ENCODE peak calls at places on chromosomes 5 and 9, in ten cellular contexts. G is anterior cingulate cortex; I is stimulated activated CD4-positive, alpha-beta T cell treated with anti-CD3 and anti-CD28 coated beads, TNF-alpha, amount 100 ng/mL, for 24 hours; U is C1 segment of cervical spinal cord; V is NCI-H1048; X is putamen; L is effector CD8-positive, alpha-beta T cell; S is activated CD4-positive, CD25-positive, alpha-beta regulatory T cell treated with anti-CD3 and anti-CD28 coated beads, Interleukin-2, amount 50 U/mL, for 72 hours; H is fibroblast of mammary gland; W is left ventricle myocardium inferior. F is an unnamed sample.

GRCh38 chr5:36150676-36151433 is 832 bp downstream of the LMBRD2 start:
- DNase-seq in G (peak; percentile 43), I (peak; percentile 16), U (no peak), V (peak; percentile 12), X (peak; percentile 49), L (peak; percentile 22), S (peak; percentile 39), H (peak; percentile 59), W (no peak), F (peak; percentile 29)

GRCh38 chr9:86859056-86859455 is 88.2 kb downstream of the GAS1 start:
- DNase-seq in G (no peak), I (no peak), U (no peak), V (peak; percentile 66), X (no peak), L (no peak), S (no peak), H (no peak), W (no peak), F (no peak)

GRCh38 chr5:66958984-66959641 is 237.5 kb downstream of the CD180 start:
- DNase-seq in G (no peak), I (no peak), U (peak; percentile 22), V (no peak), X (no peak), L (no peak), S (no peak), H (peak; percentile 72), W (peak; percentile 40), F (peak; percentile 40)

GRCh38 chr5:166594552-166594951 is 1696.9 kb upstream of the WWC1 start:
- DNase-seq in G (no peak), I (no peak), U (no peak), V (no peak), X (no peak), L (no peak), S (no peak), H (no peak), W (no peak), F (no peak)

GRCh38 chr5:158773151-158773550 is 326.6 kb downstream of the EBF1 start:
- DNase-seq in G (no peak), I (no peak), U (no peak), V (no peak), X (no peak), L (no peak), S (no peak), H (no peak), W (no peak), F (no peak)

GRCh38 chr9:37155601-37156000 is 35.2 kb downstream of the ZCCHC7 start:
- DNase-seq in G (no peak), I (no peak), U (no peak), V (no peak), X (no peak), L (no peak), S (no peak), H (no peak), W (no peak), F (no peak)

GRCh38 chr9:114718801-114719221 is 36.8 kb upstream of the TEX48 start:
- DNase-seq in G (no peak), I (peak; percentile 87), U (no peak), V (no peak), X (no peak), L (no peak), S (peak; percentile 77), H (no peak), W (no peak), F (no peak)

GRCh38 chr5:144460608-144461007 is 289.9 kb downstream of the KCTD16 start:
- DNase-seq in G (no peak), I (no peak), U (no peak), V (no peak), X (no peak), L (no peak), S (no peak), H (no peak), W (no peak), F (no peak)

GRCh38 chr9:98607787-98608186 is 100.9 kb downstream of the GABBR2 start:
- DNase-seq in G (no peak), I (no peak), U (no peak), V (no peak), X (no peak), L (no peak), S (no peak), H (peak; percentile 80), W (no peak), F (no peak)

GRCh38 chr5:5344051-5344571 is 78.4 kb upstream of the ICE1 start:
- DNase-seq in G (no peak), I (no peak), U (no peak), V (no peak), X (no peak), L (no peak), S (no peak), H (no peak), W (no peak), F (no peak)

GRCh38 chr5:55603947-55604346 is 69.2 kb upstream of the PLPP1 start:
- DNase-seq in G (peak; percentile 10), I (no peak), U (peak; percentile 36), V (no peak), X (peak; percentile 81), L (no peak), S (no peak), H (peak; percentile 88), W (no peak), F (no peak)

GRCh38 chr9:130535818-130536521 is 43.4 kb upstream of the FUBP3 start:
- DNase-seq in G (no peak), I (no peak), U (no peak), V (no peak), X (no peak), L (no peak), S (no peak), H (peak; percentile 22), W (peak; percentile 27), F (no peak)

GRCh38 chr9:87880116-87880515 is 2.6 kb upstream of the SPATA31E1 start:
- DNase-seq in G (no peak), I (no peak), U (no peak), V (no peak), X (no peak), L (no peak), S (no peak), H (peak; percentile 16), W (no peak), F (no peak)

GRCh38 chr5:90612930-90613329 is 54.3 kb downstream of the ADGRV1 start:
- DNase-seq in G (no peak), I (no peak), U (no peak), V (no peak), X (no peak), L (no peak), S (no peak), H (no peak), W (no peak), F (no peak)

GRCh38 chr9:132600326-132600984 is 18.0 kb downstream of the BARHL1 start:
- DNase-seq in G (no peak), I (no peak), U (no peak), V (no peak), X (no peak), L (no peak), S (no peak), H (no peak), W (no peak), F (no peak)

GRCh38 chr9:110208031-110208430 is at the start of gene C9orf152:
- DNase-seq in G (no peak), I (no peak), U (no peak), V (no peak), X (no peak), L (no peak), S (no peak), H (no peak), W (no peak), F (no peak)

GRCh38 chr5:62731011-62731410 is 152.4 kb downstream of the LRRC70 start:
- DNase-seq in G (no peak), I (no peak), U (no peak), V (no peak), X (no peak), L (no peak), S (no peak), H (no peak), W (no peak), F (no peak)

GRCh38 chr9:69344459-69344858 is 19.4 kb downstream of the ENTREP1 start:
- DNase-seq in G (no peak), I (no peak), U (no peak), V (no peak), X (no peak), L (no peak), S (no peak), H (no peak), W (no peak), F (no peak)

GRCh38 chr5:14712666-14713065 is 48.1 kb downstream of the OTULIN start:
- DNase-seq in G (no peak), I (no peak), U (no peak), V (no peak), X (no peak), L (no peak), S (no peak), H (no peak), W (no peak), F (no peak)

GRCh38 chr9:38385896-38386295 is 6.6 kb upstream of the ALDH1B1 start:
- DNase-seq in G (no peak), I (no peak), U (no peak), V (no peak), X (no peak), L (no peak), S (no peak), H (no peak), W (no peak), F (no peak)